ENCODE peak calls at places on chromosomes 16 and 17, in seven cellular contexts. One of them, this sample, is unnamed.

GRCh38 chr16:67647111-67647651 is 2.2 kb downstream of the CARMIL2 start:
- DNase-seq in left lung: no peak
- DNase-seq in HFFc6: no peak
- DNase-seq in fibroblast of villous mesenchyme: no peak
- DNase-seq in adrenal gland: no peak
- DNase-seq in colonic mucosa: no peak
- DNase-seq in progenitor cell of endocrine pancreas: no peak
- DNase-seq in this sample: no peak

GRCh38 chr16:64397945-64398508 is 723.8 kb downstream of the CDH11 start:
- DNase-seq in left lung: no peak
- DNase-seq in HFFc6: peak; percentile 16
- DNase-seq in fibroblast of villous mesenchyme: no peak
- DNase-seq in adrenal gland: no peak
- DNase-seq in colonic mucosa: no peak
- DNase-seq in progenitor cell of endocrine pancreas: no peak
- DNase-seq in this sample: no peak

GRCh38 chr17:31672161-31672819 is 186.8 kb downstream of the COPRS start:
- DNase-seq in left lung: no peak
- DNase-seq in HFFc6: no peak
- DNase-seq in fibroblast of villous mesenchyme: no peak
- DNase-seq in adrenal gland: no peak
- DNase-seq in colonic mucosa: no peak
- DNase-seq in progenitor cell of endocrine pancreas: no peak
- DNase-seq in this sample: no peak

GRCh38 chr17:50672831-50673551 is 34.7 kb downstream of the ANKRD40 start:
- DNase-seq in left lung: no peak
- DNase-seq in HFFc6: no peak
- DNase-seq in fibroblast of villous mesenchyme: no peak
- DNase-seq in adrenal gland: peak; percentile 82
- DNase-seq in colonic mucosa: no peak
- DNase-seq in progenitor cell of endocrine pancreas: no peak
- DNase-seq in this sample: no peak

GRCh38 chr17:32899240-32900013 is 22.5 kb upstream of the MYO1D start:
- DNase-seq in left lung: no peak
- DNase-seq in HFFc6: no peak
- DNase-seq in fibroblast of villous mesenchyme: no peak
- DNase-seq in adrenal gland: no peak
- DNase-seq in colonic mucosa: no peak
- DNase-seq in progenitor cell of endocrine pancreas: no peak
- DNase-seq in this sample: no peak

GRCh38 chr17:75240394-75241142 is 20.8 kb downstream of the GGA3 start:
- DNase-seq in left lung: no peak
- DNase-seq in HFFc6: no peak
- DNase-seq in fibroblast of villous mesenchyme: peak; percentile 39
- DNase-seq in adrenal gland: no peak
- DNase-seq in colonic mucosa: no peak
- DNase-seq in progenitor cell of endocrine pancreas: no peak
- DNase-seq in this sample: peak; percentile 28

GRCh38 chr16:11232852-11233726 is 22.9 kb downstream of the SOCS1 start:
- DNase-seq in left lung: peak; percentile 91
- DNase-seq in HFFc6: no peak
- DNase-seq in fibroblast of villous mesenchyme: no peak
- DNase-seq in adrenal gland: peak; percentile 44
- DNase-seq in colonic mucosa: peak; percentile 50
- DNase-seq in progenitor cell of endocrine pancreas: no peak
- DNase-seq in this sample: peak; percentile 52

GRCh38 chr16:67179421-67180080 is 4.2 kb downstream of the MATCAP1 start:
- DNase-seq in left lung: no peak
- DNase-seq in HFFc6: no peak
- DNase-seq in fibroblast of villous mesenchyme: no peak
- DNase-seq in adrenal gland: no peak
- DNase-seq in colonic mucosa: no peak
- DNase-seq in progenitor cell of endocrine pancreas: no peak
- DNase-seq in this sample: no peak

GRCh38 chr17:11645426-11645825 is 47.2 kb downstream of the DNAH9 start:
- DNase-seq in left lung: no peak
- DNase-seq in HFFc6: no peak
- DNase-seq in fibroblast of villous mesenchyme: no peak
- DNase-seq in adrenal gland: no peak
- DNase-seq in colonic mucosa: no peak
- DNase-seq in progenitor cell of endocrine pancreas: no peak
- DNase-seq in this sample: no peak

GRCh38 chr16:568401-569258 is 1.1 kb upstream of the PIGQ start:
- DNase-seq in left lung: no peak
- DNase-seq in HFFc6: no peak
- DNase-seq in fibroblast of villous mesenchyme: no peak
- DNase-seq in adrenal gland: no peak
- DNase-seq in colonic mucosa: peak; percentile 62
- DNase-seq in progenitor cell of endocrine pancreas: no peak
- DNase-seq in this sample: no peak

GRCh38 chr16:1553976-1554825 is 20.7 kb downstream of the TMEM204 start:
- DNase-seq in left lung: no peak
- DNase-seq in HFFc6: no peak
- DNase-seq in fibroblast of villous mesenchyme: no peak
- DNase-seq in adrenal gland: no peak
- DNase-seq in colonic mucosa: no peak
- DNase-seq in progenitor cell of endocrine pancreas: no peak
- DNase-seq in this sample: no peak

GRCh38 chr17:49016775-49017463 is 19.7 kb downstream of the IGF2BP1 start:
- DNase-seq in left lung: no peak
- DNase-seq in HFFc6: peak; percentile 45
- DNase-seq in fibroblast of villous mesenchyme: peak; percentile 87
- DNase-seq in adrenal gland: peak; percentile 66
- DNase-seq in colonic mucosa: peak; percentile 44
- DNase-seq in progenitor cell of endocrine pancreas: no peak
- DNase-seq in this sample: no peak

GRCh38 chr17:77772461-77772897 is 186.0 kb upstream of the TNRC6C start:
- DNase-seq in left lung: peak; percentile 86
- DNase-seq in HFFc6: no peak
- DNase-seq in fibroblast of villous mesenchyme: peak; percentile 31
- DNase-seq in adrenal gland: peak; percentile 59
- DNase-seq in colonic mucosa: peak; percentile 65
- DNase-seq in progenitor cell of endocrine pancreas: peak; percentile 37
- DNase-seq in this sample: peak; percentile 50

GRCh38 chr17:33596904-33597303 is 303.8 kb upstream of the ASIC2 start:
- DNase-seq in left lung: no peak
- DNase-seq in HFFc6: no peak
- DNase-seq in fibroblast of villous mesenchyme: no peak
- DNase-seq in adrenal gland: no peak
- DNase-seq in colonic mucosa: no peak
- DNase-seq in progenitor cell of endocrine pancreas: no peak
- DNase-seq in this sample: no peak

GRCh38 chr17:57861737-57862409 is 12.0 kb upstream of the MRPS23 start:
- DNase-seq in left lung: peak; percentile 91
- DNase-seq in HFFc6: no peak
- DNase-seq in fibroblast of villous mesenchyme: peak; percentile 64
- DNase-seq in adrenal gland: peak; percentile 86
- DNase-seq in colonic mucosa: peak; percentile 73
- DNase-seq in progenitor cell of endocrine pancreas: no peak
- DNase-seq in this sample: no peak

GRCh38 chr17:74917430-74917829 is 5.6 kb downstream of the USH1G start:
- DNase-seq in left lung: no peak
- DNase-seq in HFFc6: no peak
- DNase-seq in fibroblast of villous mesenchyme: no peak
- DNase-seq in adrenal gland: no peak
- DNase-seq in colonic mucosa: no peak
- DNase-seq in progenitor cell of endocrine pancreas: no peak
- DNase-seq in this sample: no peak

GRCh38 chr16:2340564-2341455 is at the start of gene ABCA3:
- DNase-seq in left lung: peak; percentile 98
- DNase-seq in HFFc6: peak; percentile 81
- DNase-seq in fibroblast of villous mesenchyme: peak; percentile 89
- DNase-seq in adrenal gland: peak; percentile 95
- DNase-seq in colonic mucosa: peak; percentile 95
- DNase-seq in progenitor cell of endocrine pancreas: peak; percentile 97
- DNase-seq in this sample: peak; percentile 99

DNA sequence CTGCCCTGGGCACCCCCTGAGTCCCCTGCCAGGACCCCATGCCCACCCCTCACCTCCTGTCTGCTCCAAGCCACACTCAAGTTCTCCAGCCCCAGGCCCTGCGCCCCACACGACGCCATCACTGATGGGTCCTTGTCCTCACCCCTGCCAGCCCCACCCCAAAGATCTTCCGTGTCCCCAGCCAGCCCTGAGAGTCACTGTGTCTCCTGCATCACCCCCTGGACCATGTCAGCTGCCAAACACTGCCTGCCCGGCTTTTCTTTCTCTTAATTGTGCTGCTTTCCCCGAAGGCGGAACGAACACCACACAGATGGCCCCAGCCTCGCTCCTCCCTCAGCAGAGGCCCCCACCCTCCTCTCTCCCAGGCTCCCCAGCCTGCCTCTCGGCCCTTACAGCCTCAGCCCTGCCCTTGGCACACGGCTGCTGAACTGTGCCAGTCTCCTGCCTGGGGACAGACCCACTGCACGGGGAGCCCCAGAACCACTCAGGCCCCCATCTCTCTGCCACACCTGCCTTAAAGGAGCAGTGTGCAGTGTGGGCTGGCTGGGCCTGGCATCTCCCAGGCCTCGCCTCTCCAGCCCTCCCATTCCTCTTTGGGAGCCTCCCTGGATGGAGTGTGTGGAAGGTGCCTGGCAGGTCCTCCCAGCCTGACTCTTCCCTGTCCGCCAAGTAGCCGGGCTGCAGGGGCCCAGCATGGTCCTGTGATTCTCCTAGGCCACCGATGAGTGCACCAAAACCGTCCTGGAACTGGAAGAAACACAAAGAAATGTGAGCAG is 4.7 kb upstream of the GAA start:
- DNase-seq in left lung: peak; percentile 65
- DNase-seq in HFFc6: no peak
- DNase-seq in fibroblast of villous mesenchyme: no peak
- DNase-seq in adrenal gland: no peak
- DNase-seq in colonic mucosa: no peak
- DNase-seq in progenitor cell of endocrine pancreas: no peak
- DNase-seq in this sample: no peak
- TF ChIP-seq CTCF in left lung: no peak
- TF ChIP-seq CTCF in HFFc6: no peak
- TF ChIP-seq CTCF in fibroblast of villous mesenchyme: no peak
- TF ChIP-seq CTCF in adrenal gland: no peak
- TF ChIP-seq CTCF in colonic mucosa: no peak
- TF ChIP-seq CTCF in progenitor cell of endocrine pancreas: no peak
- TF ChIP-seq CTCF in this sample: no peak

GRCh38 chr17:81821603-81822311 is 11.3 kb downstream of the MCRIP1 start:
- DNase-seq in left lung: peak; percentile 92
- DNase-seq in HFFc6: peak; percentile 14
- DNase-seq in fibroblast of villous mesenchyme: peak; percentile 88
- DNase-seq in adrenal gland: peak; percentile 95
- DNase-seq in colonic mucosa: peak; percentile 97
- DNase-seq in progenitor cell of endocrine pancreas: no peak
- DNase-seq in this sample: no peak
- TF ChIP-seq CTCF in left lung: peak; percentile 40
- TF ChIP-seq CTCF in HFFc6: peak; percentile 70
- TF ChIP-seq CTCF in fibroblast of villous mesenchyme: peak; percentile 80
- TF ChIP-seq CTCF in adrenal gland: peak; percentile 63
- TF ChIP-seq CTCF in colonic mucosa: peak; percentile 68
- TF ChIP-seq CTCF in progenitor cell of endocrine pancreas: peak; percentile 20
- TF ChIP-seq CTCF in this sample: no peak

DNA sequence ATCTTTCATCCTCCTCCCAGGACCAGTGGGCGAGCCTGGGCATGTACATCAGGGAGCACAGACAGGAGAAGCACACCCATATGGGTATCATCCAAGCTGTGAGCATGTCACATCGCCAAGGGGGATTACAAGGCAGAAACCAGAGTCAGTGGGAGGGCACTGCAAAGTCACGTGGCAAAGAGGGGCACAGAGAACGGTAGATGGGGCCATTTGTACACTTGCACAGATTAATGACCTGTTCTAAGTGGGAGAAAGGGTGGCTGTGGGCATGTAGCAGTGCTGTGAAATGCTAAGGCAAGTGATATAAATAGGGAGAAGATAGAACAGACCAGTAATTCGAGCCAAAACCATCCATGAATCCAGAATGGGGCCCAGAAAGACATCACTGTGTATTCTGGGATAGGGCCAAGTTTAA is 265.0 kb downstream of the CPPED1 start:
- DNase-seq in left lung: no peak
- DNase-seq in HFFc6: no peak
- DNase-seq in fibroblast of villous mesenchyme: no peak
- DNase-seq in adrenal gland: no peak
- DNase-seq in colonic mucosa: no peak
- DNase-seq in progenitor cell of endocrine pancreas: no peak
- DNase-seq in this sample: no peak
- TF ChIP-seq CTCF in left lung: no peak
- TF ChIP-seq CTCF in HFFc6: no peak
- TF ChIP-seq CTCF in fibroblast of villous mesenchyme: no peak
- TF ChIP-seq CTCF in adrenal gland: no peak
- TF ChIP-seq CTCF in colonic mucosa: no peak
- TF ChIP-seq CTCF in progenitor cell of endocrine pancreas: no peak
- TF ChIP-seq CTCF in this sample: no peak

GRCh38 chr16:3745751-3746355 is 28.5 kb upstream of the TRAP1 start:
- DNase-seq in left lung: no peak
- DNase-seq in HFFc6: no peak
- DNase-seq in fibroblast of villous mesenchyme: peak; percentile 19
- DNase-seq in adrenal gland: peak; percentile 55
- DNase-seq in colonic mucosa: no peak
- DNase-seq in progenitor cell of endocrine pancreas: no peak
- DNase-seq in this sample: no peak
- TF ChIP-seq CTCF in left lung: no peak
- TF ChIP-seq CTCF in HFFc6: no peak
- TF ChIP-seq CTCF in fibroblast of villous mesenchyme: no peak
- TF ChIP-seq CTCF in adrenal gland: no peak
- TF ChIP-seq CTCF in colonic mucosa: no peak
- TF ChIP-seq CTCF in progenitor cell of endocrine pancreas: no peak
- TF ChIP-seq CTCF in this sample: no peak

GRCh38 chr17:55883112-55883511 is 132.3 kb downstream of the PCTP start:
- DNase-seq in left lung: no peak
- DNase-seq in HFFc6: no peak
- DNase-seq in fibroblast of villous mesenchyme: no peak
- DNase-seq in adrenal gland: no peak
- DNase-seq in colonic mucosa: no peak
- DNase-seq in progenitor cell of endocrine pancreas: no peak
- DNase-seq in this sample: no peak
- TF ChIP-seq CTCF in left lung: no peak
- TF ChIP-seq CTCF in HFFc6: no peak
- TF ChIP-seq CTCF in fibroblast of villous mesenchyme: no peak
- TF ChIP-seq CTCF in adrenal gland: no peak
- TF ChIP-seq CTCF in colonic mucosa: no peak
- TF ChIP-seq CTCF in progenitor cell of endocrine pancreas: peak; percentile 28
- TF ChIP-seq CTCF in this sample: no peak

GRCh38 chr16:27642753-27643152 is 92.8 kb downstream of the KATNIP start:
- DNase-seq in left lung: no peak
- DNase-seq in HFFc6: peak; percentile 3
- DNase-seq in fibroblast of villous mesenchyme: peak; percentile 31
- DNase-seq in adrenal gland: no peak
- DNase-seq in colonic mucosa: no peak
- DNase-seq in progenitor cell of endocrine pancreas: no peak
- DNase-seq in this sample: no peak
- TF ChIP-seq CTCF in left lung: no peak
- TF ChIP-seq CTCF in HFFc6: peak; percentile 71
- TF ChIP-seq CTCF in fibroblast of villous mesenchyme: peak; percentile 22
- TF ChIP-seq CTCF in adrenal gland: no peak
- TF ChIP-seq CTCF in colonic mucosa: no peak
- TF ChIP-seq CTCF in progenitor cell of endocrine pancreas: no peak
- TF ChIP-seq CTCF in this sample: no peak

This sample was measured in activated B cell treated with CpG ODN at 0.5 μM for 24 hours.